ENCODE peak calls at places on chromosomes 16 and 17, in nine cellular contexts. One of them, this sample, is unnamed.

GRCh38 chr16:23369416-23369815 is 67.3 kb downstream of the SCNN1B start:
- DNase-seq in heart right ventricle: no peak
- DNase-seq in GM12878: no peak
- DNase-seq in left ventricle myocardium inferior: no peak
- DNase-seq in mesendoderm: no peak
- DNase-seq in right cardiac atrium: no peak
- DNase-seq in CD4-positive, CD25-positive, alpha-beta regulatory T cell: no peak
- DNase-seq in SJSA1: no peak
- DNase-seq in right lobe of liver: no peak
- DNase-seq in this sample: no peak

GRCh38 chr17:57534863-57535651 is 210.0 kb downstream of the CCDC182 start:
- DNase-seq in right cardiac atrium: no peak
- DNase-seq in right lobe of liver: no peak
- DNase-seq in heart right ventricle: no peak
- DNase-seq in CD4-positive, CD25-positive, alpha-beta regulatory T cell: no peak
- DNase-seq in left ventricle myocardium inferior: no peak
- DNase-seq in SJSA1: no peak
- DNase-seq in GM12878: no peak
- DNase-seq in mesendoderm: peak; percentile 59
- DNase-seq in this sample: no peak

GRCh38 chr17:36510636-36511035 is 24.0 kb downstream of the MYO19 start:
- DNase-seq in right cardiac atrium: no peak
- DNase-seq in left ventricle myocardium inferior: no peak
- DNase-seq in GM12878: no peak
- DNase-seq in right lobe of liver: no peak
- DNase-seq in SJSA1: no peak
- DNase-seq in mesendoderm: no peak
- DNase-seq in CD4-positive, CD25-positive, alpha-beta regulatory T cell: no peak
- DNase-seq in heart right ventricle: no peak
- DNase-seq in this sample: no peak

GRCh38 chr17:18219016-18219415 is 6.4 kb upstream of the LLGL1 start:
- DNase-seq in heart right ventricle: peak; percentile 47
- DNase-seq in GM12878: no peak
- DNase-seq in SJSA1: no peak
- DNase-seq in left ventricle myocardium inferior: peak; percentile 49
- DNase-seq in mesendoderm: no peak
- DNase-seq in right lobe of liver: no peak
- DNase-seq in CD4-positive, CD25-positive, alpha-beta regulatory T cell: no peak
- DNase-seq in right cardiac atrium: peak; percentile 86
- DNase-seq in this sample: no peak

GRCh38 chr16:76696876-76697275 is 419.7 kb downstream of the CNTNAP4 start:
- DNase-seq in right lobe of liver: no peak
- DNase-seq in GM12878: no peak
- DNase-seq in SJSA1: no peak
- DNase-seq in CD4-positive, CD25-positive, alpha-beta regulatory T cell: no peak
- DNase-seq in right cardiac atrium: no peak
- DNase-seq in left ventricle myocardium inferior: no peak
- DNase-seq in heart right ventricle: no peak
- DNase-seq in mesendoderm: no peak
- DNase-seq in this sample: no peak

GRCh38 chr16:20774703-20775362 is 11.0 kb downstream of the ACSM3 start:
- DNase-seq in SJSA1: peak; percentile 23
- DNase-seq in mesendoderm: peak; percentile 86
- DNase-seq in left ventricle myocardium inferior: peak; percentile 37
- DNase-seq in right lobe of liver: peak; percentile 62
- DNase-seq in heart right ventricle: peak; percentile 45
- DNase-seq in GM12878: peak; percentile 9
- DNase-seq in right cardiac atrium: peak; percentile 49
- DNase-seq in CD4-positive, CD25-positive, alpha-beta regulatory T cell: peak; percentile 24
- DNase-seq in this sample: peak; percentile 26

GRCh38 chr16:47234-47633 is 6.2 kb downstream of the POLR3K start:
- DNase-seq in SJSA1: no peak
- DNase-seq in right lobe of liver: no peak
- DNase-seq in heart right ventricle: no peak
- DNase-seq in mesendoderm: no peak
- DNase-seq in GM12878: no peak
- DNase-seq in left ventricle myocardium inferior: no peak
- DNase-seq in CD4-positive, CD25-positive, alpha-beta regulatory T cell: no peak
- DNase-seq in right cardiac atrium: no peak
- DNase-seq in this sample: no peak

GRCh38 chr16:78230832-78231231 is 131.4 kb downstream of the WWOX start:
- DNase-seq in SJSA1: peak; percentile 22
- DNase-seq in right cardiac atrium: no peak
- DNase-seq in mesendoderm: no peak
- DNase-seq in GM12878: no peak
- DNase-seq in heart right ventricle: no peak
- DNase-seq in right lobe of liver: no peak
- DNase-seq in left ventricle myocardium inferior: no peak
- DNase-seq in CD4-positive, CD25-positive, alpha-beta regulatory T cell: no peak
- DNase-seq in this sample: no peak

GRCh38 chr17:63438092-63439051 is 7.7 kb downstream of the CYB561 start:
- DNase-seq in SJSA1: no peak
- DNase-seq in CD4-positive, CD25-positive, alpha-beta regulatory T cell: no peak
- DNase-seq in heart right ventricle: no peak
- DNase-seq in GM12878: no peak
- DNase-seq in right lobe of liver: no peak
- DNase-seq in right cardiac atrium: no peak
- DNase-seq in mesendoderm: no peak
- DNase-seq in left ventricle myocardium inferior: no peak
- DNase-seq in this sample: no peak

GRCh38 chr17:28956112-28956511 is 4.8 kb upstream of the PHF12 start:
- DNase-seq in SJSA1: no peak
- DNase-seq in left ventricle myocardium inferior: no peak
- DNase-seq in right cardiac atrium: no peak
- DNase-seq in right lobe of liver: no peak
- DNase-seq in GM12878: no peak
- DNase-seq in CD4-positive, CD25-positive, alpha-beta regulatory T cell: no peak
- DNase-seq in mesendoderm: peak; percentile 61
- DNase-seq in heart right ventricle: no peak
- DNase-seq in this sample: no peak

GRCh38 chr17:72710834-72711233 is 381.7 kb downstream of the SLC39A11 start:
- DNase-seq in CD4-positive, CD25-positive, alpha-beta regulatory T cell: no peak
- DNase-seq in SJSA1: no peak
- DNase-seq in GM12878: no peak
- DNase-seq in left ventricle myocardium inferior: no peak
- DNase-seq in mesendoderm: no peak
- DNase-seq in right cardiac atrium: no peak
- DNase-seq in heart right ventricle: no peak
- DNase-seq in right lobe of liver: no peak
- DNase-seq in this sample: no peak

GRCh38 chr16:26642047-26642664 is 424.6 kb upstream of the C16orf82 start:
- DNase-seq in CD4-positive, CD25-positive, alpha-beta regulatory T cell: no peak
- DNase-seq in mesendoderm: no peak
- DNase-seq in right cardiac atrium: no peak
- DNase-seq in GM12878: no peak
- DNase-seq in right lobe of liver: no peak
- DNase-seq in SJSA1: no peak
- DNase-seq in heart right ventricle: no peak
- DNase-seq in left ventricle myocardium inferior: no peak
- DNase-seq in this sample: no peak

GRCh38 chr16:354971-355441 is 2.5 kb upstream of the AXIN1 start:
- DNase-seq in right lobe of liver: no peak
- DNase-seq in SJSA1: no peak
- DNase-seq in right cardiac atrium: peak; percentile 55
- DNase-seq in mesendoderm: no peak
- DNase-seq in CD4-positive, CD25-positive, alpha-beta regulatory T cell: peak; percentile 46
- DNase-seq in heart right ventricle: no peak
- DNase-seq in left ventricle myocardium inferior: no peak
- DNase-seq in GM12878: no peak
- DNase-seq in this sample: peak; percentile 56

GRCh38 chr16:23058576-23058975 is 90.7 kb downstream of the USP31 start:
- DNase-seq in SJSA1: no peak
- DNase-seq in right cardiac atrium: no peak
- DNase-seq in CD4-positive, CD25-positive, alpha-beta regulatory T cell: no peak
- DNase-seq in right lobe of liver: no peak
- DNase-seq in mesendoderm: no peak
- DNase-seq in heart right ventricle: no peak
- DNase-seq in left ventricle myocardium inferior: no peak
- DNase-seq in GM12878: no peak
- DNase-seq in this sample: no peak

GRCh38 chr16:29901607-29901945 is 1.3 kb downstream of the ASPHD1 start:
- DNase-seq in heart right ventricle: no peak
- DNase-seq in SJSA1: no peak
- DNase-seq in right cardiac atrium: no peak
- DNase-seq in CD4-positive, CD25-positive, alpha-beta regulatory T cell: no peak
- DNase-seq in left ventricle myocardium inferior: no peak
- DNase-seq in right lobe of liver: no peak
- DNase-seq in GM12878: no peak
- DNase-seq in mesendoderm: no peak
- DNase-seq in this sample: no peak

GRCh38 chr16:78537511-78537910 is 438.1 kb downstream of the WWOX start:
- DNase-seq in right lobe of liver: no peak
- DNase-seq in right cardiac atrium: no peak
- DNase-seq in CD4-positive, CD25-positive, alpha-beta regulatory T cell: no peak
- DNase-seq in mesendoderm: no peak
- DNase-seq in GM12878: no peak
- DNase-seq in SJSA1: no peak
- DNase-seq in heart right ventricle: no peak
- DNase-seq in left ventricle myocardium inferior: no peak
- DNase-seq in this sample: no peak

GRCh38 chr17:68910256-68910705 is 44.9 kb downstream of the ABCA8 start:
- DNase-seq in GM12878: no peak
- DNase-seq in left ventricle myocardium inferior: peak; percentile 27
- DNase-seq in CD4-positive, CD25-positive, alpha-beta regulatory T cell: no peak
- DNase-seq in heart right ventricle: no peak
- DNase-seq in right cardiac atrium: peak; percentile 49
- DNase-seq in right lobe of liver: no peak
- DNase-seq in mesendoderm: peak; percentile 17
- DNase-seq in SJSA1: peak; percentile 21
- DNase-seq in this sample: no peak

GRCh38 chr17:65751263-65751662 is 189.8 kb upstream of the AXIN2 start:
- DNase-seq in right cardiac atrium: no peak
- DNase-seq in mesendoderm: no peak
- DNase-seq in SJSA1: no peak
- DNase-seq in GM12878: no peak
- DNase-seq in heart right ventricle: no peak
- DNase-seq in right lobe of liver: no peak
- DNase-seq in left ventricle myocardium inferior: no peak
- DNase-seq in CD4-positive, CD25-positive, alpha-beta regulatory T cell: no peak
- DNase-seq in this sample: no peak
- H3K27ac ChIP-seq in right cardiac atrium: no peak overlapping the region
- H3K27ac ChIP-seq in mesendoderm: no peak overlapping the region
- H3K27ac ChIP-seq in SJSA1: peak overlapping the region; percentile 16
- H3K27ac ChIP-seq in GM12878: no peak overlapping the region
- H3K27ac ChIP-seq in heart right ventricle: no peak overlapping the region
- H3K27ac ChIP-seq in right lobe of liver: no peak overlapping the region
- H3K27ac ChIP-seq in left ventricle myocardium inferior: peak overlapping the region; percentile 29
- H3K27ac ChIP-seq in CD4-positive, CD25-positive, alpha-beta regulatory T cell: no peak overlapping the region
- H3K27ac ChIP-seq in this sample: no peak overlapping the region

DNA sequence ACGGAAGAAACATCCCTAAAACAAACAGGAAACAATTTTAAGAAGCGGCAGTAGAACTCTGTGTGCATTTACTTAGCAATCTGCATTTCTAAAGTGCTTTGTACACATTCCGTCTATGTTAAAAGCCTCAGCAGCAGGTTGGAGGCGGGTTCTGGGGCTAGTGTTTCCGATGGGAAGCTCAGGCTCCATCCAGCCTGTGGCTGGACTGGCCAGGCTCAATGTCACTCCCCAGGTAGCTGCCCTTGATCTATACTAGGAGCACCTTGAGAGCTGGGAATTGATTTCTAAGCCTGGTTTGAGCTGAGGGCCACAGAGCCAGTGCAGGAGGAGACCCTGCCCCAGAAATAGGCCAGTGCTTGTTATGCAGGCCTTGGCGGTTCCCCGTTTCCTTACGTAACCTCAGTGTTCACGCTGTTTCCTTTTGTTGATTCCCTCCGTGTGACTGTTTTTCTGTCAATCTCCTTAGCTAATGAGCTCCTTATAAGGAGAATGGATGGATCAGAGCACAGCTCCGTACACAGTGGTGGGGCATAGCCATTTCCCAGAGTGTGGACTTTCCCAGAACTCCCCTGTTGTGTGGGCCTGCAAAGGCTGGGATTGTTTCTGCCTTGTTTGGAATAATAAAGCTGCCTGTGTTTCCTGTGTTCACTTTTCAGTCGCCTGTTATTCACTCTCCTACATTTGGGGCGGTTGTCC is 21.4 kb downstream of the ADORA2B start:
- DNase-seq in mesendoderm: peak; percentile 83
- DNase-seq in right cardiac atrium: no peak
- DNase-seq in SJSA1: peak; percentile 24
- DNase-seq in left ventricle myocardium inferior: no peak
- DNase-seq in heart right ventricle: no peak
- DNase-seq in right lobe of liver: no peak
- DNase-seq in GM12878: no peak
- DNase-seq in CD4-positive, CD25-positive, alpha-beta regulatory T cell: no peak
- DNase-seq in this sample: peak; percentile 23
- H3K4me3 ChIP-seq in mesendoderm: no peak overlapping the region
- H3K4me3 ChIP-seq in right cardiac atrium: no peak overlapping the region
- H3K4me3 ChIP-seq in SJSA1: no peak overlapping the region
- H3K4me3 ChIP-seq in left ventricle myocardium inferior: peak overlapping the region; percentile 25
- H3K4me3 ChIP-seq in heart right ventricle: no peak overlapping the region
- H3K4me3 ChIP-seq in right lobe of liver: no peak overlapping the region
- H3K4me3 ChIP-seq in GM12878: no peak overlapping the region
- H3K4me3 ChIP-seq in CD4-positive, CD25-positive, alpha-beta regulatory T cell: no peak overlapping the region
- H3K4me3 ChIP-seq in this sample: peak overlapping the region; percentile 6

GRCh38 chr17:49254066-49254465 is 23.5 kb upstream of the PHOSPHO1 start:
- DNase-seq in left ventricle myocardium inferior: no peak
- DNase-seq in SJSA1: no peak
- DNase-seq in right lobe of liver: no peak
- DNase-seq in mesendoderm: no peak
- DNase-seq in right cardiac atrium: no peak
- DNase-seq in heart right ventricle: no peak
- DNase-seq in GM12878: no peak
- DNase-seq in CD4-positive, CD25-positive, alpha-beta regulatory T cell: no peak
- DNase-seq in this sample: no peak

GRCh38 chr17:49257296-49257695 is 26.7 kb upstream of the PHOSPHO1 start:
- DNase-seq in right cardiac atrium: no peak
- DNase-seq in mesendoderm: no peak
- DNase-seq in left ventricle myocardium inferior: no peak
- DNase-seq in GM12878: no peak
- DNase-seq in CD4-positive, CD25-positive, alpha-beta regulatory T cell: no peak
- DNase-seq in SJSA1: no peak
- DNase-seq in heart right ventricle: no peak
- DNase-seq in right lobe of liver: no peak
- DNase-seq in this sample: no peak

GRCh38 chr17:49260922-49261291 is 30.3 kb upstream of the PHOSPHO1 start:
- DNase-seq in GM12878: no peak
- DNase-seq in mesendoderm: no peak
- DNase-seq in right lobe of liver: no peak
- DNase-seq in heart right ventricle: peak; percentile 12
- DNase-seq in right cardiac atrium: no peak
- DNase-seq in left ventricle myocardium inferior: no peak
- DNase-seq in CD4-positive, CD25-positive, alpha-beta regulatory T cell: no peak
- DNase-seq in SJSA1: no peak
- DNase-seq in this sample: no peak

GRCh38 chr17:49260011-49260921 is 29.7 kb upstream of the PHOSPHO1 start:
- DNase-seq in mesendoderm: peak; percentile 92
- DNase-seq in heart right ventricle: peak; percentile 66
- DNase-seq in GM12878: no peak
- DNase-seq in left ventricle myocardium inferior: peak; percentile 68
- DNase-seq in right cardiac atrium: peak; percentile 89
- DNase-seq in right lobe of liver: peak; percentile 64
- DNase-seq in SJSA1: peak; percentile 88
- DNase-seq in CD4-positive, CD25-positive, alpha-beta regulatory T cell: peak; percentile 33
- DNase-seq in this sample: peak; percentile 31

GRCh38 chr17:49259663-49260010 is 29.1 kb upstream of the PHOSPHO1 start:
- DNase-seq in SJSA1: no peak
- DNase-seq in heart right ventricle: peak; percentile 30
- DNase-seq in mesendoderm: no peak
- DNase-seq in CD4-positive, CD25-positive, alpha-beta regulatory T cell: no peak
- DNase-seq in right lobe of liver: peak; percentile 25
- DNase-seq in left ventricle myocardium inferior: no peak
- DNase-seq in right cardiac atrium: peak; percentile 53
- DNase-seq in GM12878: no peak
- DNase-seq in this sample: no peak
- H3K27ac ChIP-seq in SJSA1: peak overlapping the region; percentile 79
- H3K27ac ChIP-seq in heart right ventricle: peak overlapping the region; percentile 88
- H3K27ac ChIP-seq in mesendoderm: no peak overlapping the region
- H3K27ac ChIP-seq in CD4-positive, CD25-positive, alpha-beta regulatory T cell: no peak overlapping the region
- H3K27ac ChIP-seq in right lobe of liver: peak overlapping the region; percentile 75
- H3K27ac ChIP-seq in left ventricle myocardium inferior: peak overlapping the region; percentile 88
- H3K27ac ChIP-seq in right cardiac atrium: peak overlapping the region; percentile 94
- H3K27ac ChIP-seq in GM12878: no peak overlapping the region
- H3K27ac ChIP-seq in this sample: no peak overlapping the region

GRCh38 chr16:2820836-2821482 is 3.9 kb downstream of the PRSS21 start:
- DNase-seq in right cardiac atrium: no peak
- DNase-seq in left ventricle myocardium inferior: no peak
- DNase-seq in right lobe of liver: no peak
- DNase-seq in SJSA1: no peak
- DNase-seq in CD4-positive, CD25-positive, alpha-beta regulatory T cell: no peak
- DNase-seq in mesendoderm: no peak
- DNase-seq in heart right ventricle: no peak
- DNase-seq in GM12878: no peak
- DNase-seq in this sample: no peak
- H3K4me3 ChIP-seq in right cardiac atrium: no peak overlapping the region
- H3K4me3 ChIP-seq in left ventricle myocardium inferior: no peak overlapping the region
- H3K4me3 ChIP-seq in right lobe of liver: no peak overlapping the region
- H3K4me3 ChIP-seq in SJSA1: no peak overlapping the region
- H3K4me3 ChIP-seq in CD4-positive, CD25-positive, alpha-beta regulatory T cell: no peak overlapping the region
- H3K4me3 ChIP-seq in mesendoderm: no peak overlapping the region
- H3K4me3 ChIP-seq in heart right ventricle: no peak overlapping the region
- H3K4me3 ChIP-seq in GM12878: no peak overlapping the region
- H3K4me3 ChIP-seq in this sample: no peak overlapping the region

This sample was measured in CD8-positive, alpha-beta memory T cell.